ENCODE peak calls at places on chromosomes 4 and X, in four cellular contexts. D is left ventricle myocardium inferior, K is uterus, T is left lung. Z is an unnamed sample.

GRCh38 chr4:605702-606425 is 19.5 kb upstream of the PDE6B start:
- DNase-seq in T (no peak), D (no peak), K (no peak), Z (no peak)

GRCh38 chrX:21989415-21989814 is 42.7 kb upstream of the PHEX start:
- DNase-seq in D (no peak), T (no peak), K (no peak), Z (no peak)

GRCh38 chrX:44675364-44676024 is 132.8 kb upstream of the FUNDC1 start:
- DNase-seq in K (peak; percentile 54), T (no peak), D (peak; percentile 41), Z (peak; percentile 96)

GRCh38 chr4:100489316-100489715 is 28.5 kb downstream of the EMCN start:
- DNase-seq in D (no peak), T (no peak), K (no peak), Z (peak; percentile 20)

GRCh38 chr4:2512396-2513135 is 23.9 kb upstream of the FAM193A start:
- DNase-seq in T (no peak), D (no peak), K (no peak), Z (no peak)

GRCh38 chr4:143335979-143336827 is 473 bp upstream of the GAB1 start:
- DNase-seq in T (peak; percentile 94), D (peak; percentile 94), K (peak; percentile 93), Z (peak; percentile 70)

GRCh38 chrX:10240918-10241317 is 84.1 kb downstream of the CLCN4 start:
- DNase-seq in T (no peak), D (no peak), K (peak; percentile 47), Z (peak; percentile 64)

GRCh38 chr4:148164529-148164928 is 277.7 kb downstream of the NR3C2 start:
- DNase-seq in D (no peak), K (no peak), T (no peak), Z (no peak)

GRCh38 chr4:126202226-126202625 is 887.5 kb downstream of the FAT4 start:
- DNase-seq in D (no peak), K (no peak), T (no peak), Z (no peak)

GRCh38 chr4:40525811-40526598 is 103.7 kb downstream of the RBM47 start:
- DNase-seq in D (no peak), T (no peak), K (peak; percentile 40), Z (peak; percentile 78)

GRCh38 chrX:71623105-71623450 is 4.8 kb upstream of the CXCR3 start:
- DNase-seq in K (no peak), T (no peak), D (no peak), Z (no peak)

DNA sequence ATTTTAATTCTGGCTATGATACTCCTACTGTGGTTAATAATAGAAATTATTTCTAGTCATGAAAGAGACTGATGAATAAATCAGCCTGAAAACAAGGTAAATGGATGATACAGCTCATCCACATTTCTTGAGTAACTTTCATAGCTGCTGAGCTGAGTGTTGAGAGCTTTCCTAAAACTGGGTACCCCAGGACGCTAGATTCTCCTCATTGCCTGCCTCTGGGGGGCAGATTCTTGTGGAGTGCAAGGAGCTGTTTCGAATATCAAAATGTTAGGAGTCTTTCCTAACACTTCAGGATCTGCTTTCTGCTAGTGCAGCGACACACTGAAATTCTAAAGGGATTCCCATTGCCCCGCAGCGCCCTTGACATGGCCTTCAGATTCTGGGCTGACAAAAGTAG is 2.1 kb downstream of the MND1 start:
- DNase-seq in T (no peak), D (no peak), K (no peak), Z (no peak)
- TF ChIP-seq CTCF in T (no peak), D (no peak), K (no peak), Z (no peak)

GRCh38 chrX:15820106-15821073 is 30.1 kb downstream of the ZRSR2 start:
- DNase-seq in D (no peak), T (no peak), K (no peak), Z (no peak)
- H3K36me3 ChIP-seq in D (peaks cover 7% of the 10 kb centered on the region), T (no peaks in the 10 kb centered on the region), K (no peaks in the 10 kb centered on the region), Z (peaks cover 5% of the 10 kb centered on the region)

GRCh38 chr4:180455226-180455625 is 1788.0 kb upstream of the TENM3 start:
- DNase-seq in D (no peak), K (no peak), T (no peak), Z (peak; percentile 11)
- TF ChIP-seq CTCF in D (no peak), K (no peak), T (no peak), Z (no peak)

GRCh38 chr4:119510750-119511149 is 117.9 kb downstream of the PDE5A start:
- DNase-seq in K (no peak), D (no peak), T (no peak), Z (no peak)

GRCh38 chr4:119504616-119505015 is 124.0 kb downstream of the PDE5A start:
- DNase-seq in K (no peak), T (no peak), D (no peak), Z (no peak)

GRCh38 chr4:119506761-119507160 is 121.8 kb downstream of the PDE5A start:
- DNase-seq in D (no peak), T (no peak), K (no peak), Z (no peak)

GRCh38 chr4:119512398-119512797 is 116.2 kb downstream of the PDE5A start:
- DNase-seq in K (no peak), T (no peak), D (no peak), Z (no peak)

DNA sequence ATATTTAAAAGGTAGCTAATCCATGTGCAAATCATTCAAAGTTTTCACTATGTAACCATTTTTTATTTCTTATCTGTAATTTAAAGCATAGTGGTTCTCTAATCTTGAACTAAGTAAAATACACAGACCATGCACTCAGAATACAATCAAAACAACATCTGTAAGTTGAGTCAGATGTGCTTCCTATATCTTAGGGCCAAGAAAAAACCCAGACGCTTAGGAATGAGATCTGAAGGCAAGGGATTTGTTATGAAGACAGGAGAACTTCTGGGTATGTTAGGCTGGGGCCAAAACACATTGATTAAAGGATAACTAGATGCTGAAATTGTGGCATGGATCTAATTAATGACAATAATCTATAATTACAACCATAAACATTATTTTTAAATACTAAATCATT is 120.3 kb downstream of the PDE5A start:
- DNase-seq in T (no peak), D (no peak), K (no peak), Z (no peak)
- H3K36me3 ChIP-seq in T (no peaks in the 10 kb centered on the region), D (peaks cover 38% of the 10 kb centered on the region), K (no peaks in the 10 kb centered on the region), Z (no peaks in the 10 kb centered on the region)

Z was measured in bronchial epithelial cell.